ENCODE peak calls at places on chromosomes 7 and 10, in nine cellular contexts. One of them, this sample, is unnamed.

GRCh38 chr7:155107126-155107525 is 37.0 kb downstream of the HTR5A start:
- DNase-seq in AG04450: no peak
- DNase-seq in thyroid gland: no peak
- DNase-seq in progenitor cell of endocrine pancreas: no peak
- DNase-seq in activated CD8-positive, alpha-beta memory T cell treated with anti-CD3 and anti-CD28 coated beads for 1 hour: no peak
- DNase-seq in A549: no peak
- DNase-seq in T-cell: no peak
- DNase-seq in EL: no peak
- DNase-seq in stimulated activated CD4-positive, alpha-beta T cell treated with anti-CD3 and anti-CD28 coated beads, Interleukin-2, amount 100 ng/mL, for 24 hours: no peak
- DNase-seq in this sample: no peak

GRCh38 chr10:16779375-16779774 is 37.8 kb downstream of the RSU1 start:
- DNase-seq in AG04450: no peak
- DNase-seq in thyroid gland: no peak
- DNase-seq in progenitor cell of endocrine pancreas: no peak
- DNase-seq in activated CD8-positive, alpha-beta memory T cell treated with anti-CD3 and anti-CD28 coated beads for 1 hour: no peak
- DNase-seq in A549: no peak
- DNase-seq in T-cell: peak
- DNase-seq in EL: no peak
- DNase-seq in stimulated activated CD4-positive, alpha-beta T cell treated with anti-CD3 and anti-CD28 coated beads, Interleukin-2, amount 100 ng/mL, for 24 hours: peak
- DNase-seq in this sample: no peak

GRCh38 chr7:82433507-82433906 is 10.1 kb downstream of the CACNA2D1 start:
- DNase-seq in AG04450: no peak
- DNase-seq in thyroid gland: no peak
- DNase-seq in progenitor cell of endocrine pancreas: no peak
- DNase-seq in activated CD8-positive, alpha-beta memory T cell treated with anti-CD3 and anti-CD28 coated beads for 1 hour: no peak
- DNase-seq in A549: no peak
- DNase-seq in T-cell: no peak
- DNase-seq in EL: no peak
- DNase-seq in stimulated activated CD4-positive, alpha-beta T cell treated with anti-CD3 and anti-CD28 coated beads, Interleukin-2, amount 100 ng/mL, for 24 hours: no peak
- DNase-seq in this sample: no peak

GRCh38 chr10:3874988-3875841 is 90.2 kb upstream of the KLF6 start:
- DNase-seq in AG04450: no peak
- DNase-seq in thyroid gland: no peak
- DNase-seq in progenitor cell of endocrine pancreas: no peak
- DNase-seq in activated CD8-positive, alpha-beta memory T cell treated with anti-CD3 and anti-CD28 coated beads for 1 hour: no peak
- DNase-seq in A549: no peak
- DNase-seq in T-cell: peak
- DNase-seq in EL: no peak
- DNase-seq in stimulated activated CD4-positive, alpha-beta T cell treated with anti-CD3 and anti-CD28 coated beads, Interleukin-2, amount 100 ng/mL, for 24 hours: no peak
- DNase-seq in this sample: no peak

GRCh38 chr10:28592953-28593352 is 60.0 kb downstream of the WAC start:
- DNase-seq in AG04450: peak
- DNase-seq in thyroid gland: no peak
- DNase-seq in progenitor cell of endocrine pancreas: no peak
- DNase-seq in activated CD8-positive, alpha-beta memory T cell treated with anti-CD3 and anti-CD28 coated beads for 1 hour: no peak
- DNase-seq in A549: peak
- DNase-seq in T-cell: no peak
- DNase-seq in EL: peak
- DNase-seq in stimulated activated CD4-positive, alpha-beta T cell treated with anti-CD3 and anti-CD28 coated beads, Interleukin-2, amount 100 ng/mL, for 24 hours: no peak
- DNase-seq in this sample: peak

GRCh38 chr7:101618916-101619315 is 10.2 kb downstream of the MYL10 start:
- DNase-seq in AG04450: no peak
- DNase-seq in thyroid gland: no peak
- DNase-seq in progenitor cell of endocrine pancreas: no peak
- DNase-seq in activated CD8-positive, alpha-beta memory T cell treated with anti-CD3 and anti-CD28 coated beads for 1 hour: no peak
- DNase-seq in A549: no peak
- DNase-seq in T-cell: no peak
- DNase-seq in EL: peak
- DNase-seq in stimulated activated CD4-positive, alpha-beta T cell treated with anti-CD3 and anti-CD28 coated beads, Interleukin-2, amount 100 ng/mL, for 24 hours: no peak
- DNase-seq in this sample: no peak

GRCh38 chr7:34837316-34837715 is 179.3 kb downstream of the NPSR1 start:
- DNase-seq in AG04450: no peak
- DNase-seq in thyroid gland: no peak
- DNase-seq in progenitor cell of endocrine pancreas: no peak
- DNase-seq in activated CD8-positive, alpha-beta memory T cell treated with anti-CD3 and anti-CD28 coated beads for 1 hour: no peak
- DNase-seq in A549: no peak
- DNase-seq in T-cell: no peak
- DNase-seq in EL: peak
- DNase-seq in stimulated activated CD4-positive, alpha-beta T cell treated with anti-CD3 and anti-CD28 coated beads, Interleukin-2, amount 100 ng/mL, for 24 hours: no peak
- DNase-seq in this sample: no peak

GRCh38 chr10:52993109-52993508 is 220.5 kb upstream of the MBL2 start:
- DNase-seq in AG04450: no peak
- DNase-seq in thyroid gland: no peak
- DNase-seq in progenitor cell of endocrine pancreas: no peak
- DNase-seq in activated CD8-positive, alpha-beta memory T cell treated with anti-CD3 and anti-CD28 coated beads for 1 hour: no peak
- DNase-seq in A549: no peak
- DNase-seq in T-cell: no peak
- DNase-seq in EL: no peak
- DNase-seq in stimulated activated CD4-positive, alpha-beta T cell treated with anti-CD3 and anti-CD28 coated beads, Interleukin-2, amount 100 ng/mL, for 24 hours: no peak
- DNase-seq in this sample: no peak

GRCh38 chr10:74079914-74080590 is 70.6 kb downstream of the AP3M1 start:
- DNase-seq in AG04450: no peak
- DNase-seq in thyroid gland: no peak
- DNase-seq in progenitor cell of endocrine pancreas: no peak
- DNase-seq in activated CD8-positive, alpha-beta memory T cell treated with anti-CD3 and anti-CD28 coated beads for 1 hour: no peak
- DNase-seq in A549: no peak
- DNase-seq in T-cell: no peak
- DNase-seq in EL: peak
- DNase-seq in stimulated activated CD4-positive, alpha-beta T cell treated with anti-CD3 and anti-CD28 coated beads, Interleukin-2, amount 100 ng/mL, for 24 hours: no peak
- DNase-seq in this sample: no peak

GRCh38 chr7:2708041-2708440 is 20.0 kb downstream of the AMZ1 start:
- DNase-seq in AG04450: no peak
- DNase-seq in thyroid gland: no peak
- DNase-seq in progenitor cell of endocrine pancreas: no peak
- DNase-seq in activated CD8-positive, alpha-beta memory T cell treated with anti-CD3 and anti-CD28 coated beads for 1 hour: no peak
- DNase-seq in A549: no peak
- DNase-seq in T-cell: no peak
- DNase-seq in EL: no peak
- DNase-seq in stimulated activated CD4-positive, alpha-beta T cell treated with anti-CD3 and anti-CD28 coated beads, Interleukin-2, amount 100 ng/mL, for 24 hours: no peak
- DNase-seq in this sample: no peak

GRCh38 chr10:92692697-92693533 is 3.2 kb downstream of the HHEX start:
- DNase-seq in AG04450: no peak
- DNase-seq in thyroid gland: no peak
- DNase-seq in progenitor cell of endocrine pancreas: no peak
- DNase-seq in activated CD8-positive, alpha-beta memory T cell treated with anti-CD3 and anti-CD28 coated beads for 1 hour: no peak
- DNase-seq in A549: no peak
- DNase-seq in T-cell: no peak
- DNase-seq in EL: no peak
- DNase-seq in stimulated activated CD4-positive, alpha-beta T cell treated with anti-CD3 and anti-CD28 coated beads, Interleukin-2, amount 100 ng/mL, for 24 hours: no peak
- DNase-seq in this sample: no peak

GRCh38 chr7:7564323-7564780 is 2.3 kb upstream of the MIOS start:
- DNase-seq in AG04450: peak
- DNase-seq in thyroid gland: no peak
- DNase-seq in progenitor cell of endocrine pancreas: no peak
- DNase-seq in activated CD8-positive, alpha-beta memory T cell treated with anti-CD3 and anti-CD28 coated beads for 1 hour: no peak
- DNase-seq in A549: peak
- DNase-seq in T-cell: no peak
- DNase-seq in EL: peak
- DNase-seq in stimulated activated CD4-positive, alpha-beta T cell treated with anti-CD3 and anti-CD28 coated beads, Interleukin-2, amount 100 ng/mL, for 24 hours: no peak
- DNase-seq in this sample: no peak

GRCh38 chr10:71302874-71303568 is 16.0 kb upstream of the SLC29A3 start:
- DNase-seq in AG04450: no peak
- DNase-seq in thyroid gland: no peak
- DNase-seq in progenitor cell of endocrine pancreas: no peak
- DNase-seq in activated CD8-positive, alpha-beta memory T cell treated with anti-CD3 and anti-CD28 coated beads for 1 hour: no peak
- DNase-seq in A549: peak
- DNase-seq in T-cell: no peak
- DNase-seq in EL: peak
- DNase-seq in stimulated activated CD4-positive, alpha-beta T cell treated with anti-CD3 and anti-CD28 coated beads, Interleukin-2, amount 100 ng/mL, for 24 hours: no peak
- DNase-seq in this sample: peak

This sample was measured in fibroblast of the conjunctiva.